ENCODE peak calls at places on chromosomes 6 and 20, in four cellular contexts. One of them, this sample, is unnamed.

GRCh38 chr20:25061103-25061799 is 3.3 kb upstream of the ACSS1 start:
- DNase-seq in right cardiac atrium: no peak
- DNase-seq in NT2/D1: no peak
- DNase-seq in adrenal gland: no peak
- DNase-seq in this sample: no peak

GRCh38 chr20:63246490-63247284 is 7.6 kb downstream of the NKAIN4 start:
- DNase-seq in NT2/D1: no peak
- DNase-seq in right cardiac atrium: no peak
- DNase-seq in adrenal gland: no peak
- DNase-seq in this sample: no peak

GRCh38 chr6:42045538-42046460 is 4.5 kb upstream of the TAF8 start:
- DNase-seq in NT2/D1: peak
- DNase-seq in adrenal gland: peak
- DNase-seq in right cardiac atrium: peak
- DNase-seq in this sample: no peak

GRCh38 chr20:10357061-10357708 is 76.8 kb downstream of the MKKS start:
- DNase-seq in NT2/D1: no peak
- DNase-seq in adrenal gland: no peak
- DNase-seq in right cardiac atrium: no peak
- DNase-seq in this sample: no peak

GRCh38 chr6:146913842-146914562 is 290.2 kb upstream of the STXBP5 start:
- DNase-seq in adrenal gland: peak
- DNase-seq in NT2/D1: peak
- DNase-seq in right cardiac atrium: peak
- DNase-seq in this sample: no peak

GRCh38 chr20:5715068-5715841 is 34.9 kb upstream of the SHLD1 start:
- DNase-seq in adrenal gland: no peak
- DNase-seq in right cardiac atrium: no peak
- DNase-seq in NT2/D1: no peak
- DNase-seq in this sample: no peak

GRCh38 chr6:11139051-11139960 is 27.8 kb upstream of the ERVFRD-1 start:
- DNase-seq in right cardiac atrium: no peak
- DNase-seq in NT2/D1: no peak
- DNase-seq in adrenal gland: no peak
- DNase-seq in this sample: no peak

GRCh38 chr6:151850479-151850878 is 43.0 kb downstream of the ESR1 start:
- DNase-seq in adrenal gland: no peak
- DNase-seq in right cardiac atrium: no peak
- DNase-seq in NT2/D1: no peak
- DNase-seq in this sample: no peak

GRCh38 chr6:89793586-89793985 is 26.0 kb downstream of the MDN1 start:
- DNase-seq in adrenal gland: no peak
- DNase-seq in right cardiac atrium: peak
- DNase-seq in NT2/D1: no peak
- DNase-seq in this sample: no peak

GRCh38 chr6:132115714-132116366 is 164.7 kb upstream of the CCN2 start:
- DNase-seq in NT2/D1: no peak
- DNase-seq in adrenal gland: no peak
- DNase-seq in right cardiac atrium: no peak
- DNase-seq in this sample: no peak
- H3K4me3 ChIP-seq in NT2/D1: no peak
- H3K4me3 ChIP-seq in adrenal gland: no peak
- H3K4me3 ChIP-seq in right cardiac atrium: peak
- H3K4me3 ChIP-seq in this sample: no peak

GRCh38 chr6:117395164-117395563 is 30.6 kb downstream of the ROS1 start:
- DNase-seq in right cardiac atrium: no peak
- DNase-seq in NT2/D1: no peak
- DNase-seq in adrenal gland: no peak
- DNase-seq in this sample: no peak

GRCh38 chr6:117387454-117387974 is 38.2 kb downstream of the ROS1 start:
- DNase-seq in right cardiac atrium: no peak
- DNase-seq in adrenal gland: no peak
- DNase-seq in NT2/D1: no peak
- DNase-seq in this sample: no peak

GRCh38 chr6:117384659-117385058 is 41.1 kb downstream of the ROS1 start:
- DNase-seq in NT2/D1: no peak
- DNase-seq in adrenal gland: no peak
- DNase-seq in right cardiac atrium: no peak
- DNase-seq in this sample: no peak

GRCh38 chr6:117391874-117392583 is 33.7 kb downstream of the ROS1 start:
- DNase-seq in NT2/D1: no peak
- DNase-seq in adrenal gland: no peak
- DNase-seq in right cardiac atrium: no peak
- DNase-seq in this sample: no peak

GRCh38 chr6:117389227-117390057 is 36.3 kb downstream of the ROS1 start:
- DNase-seq in adrenal gland: no peak
- DNase-seq in right cardiac atrium: no peak
- DNase-seq in NT2/D1: no peak
- DNase-seq in this sample: no peak
- H3K4me3 ChIP-seq in adrenal gland: no peak
- H3K4me3 ChIP-seq in right cardiac atrium: no peak
- H3K4me3 ChIP-seq in NT2/D1: no peak
- H3K4me3 ChIP-seq in this sample: no peak

GRCh38 chr6:138528137-138528536 is 28.8 kb upstream of the NHSL1 start:
- DNase-seq in NT2/D1: no peak
- DNase-seq in right cardiac atrium: no peak
- DNase-seq in adrenal gland: no peak
- DNase-seq in this sample: no peak
- H3K4me3 ChIP-seq in NT2/D1: no peak
- H3K4me3 ChIP-seq in right cardiac atrium: no peak
- H3K4me3 ChIP-seq in adrenal gland: no peak
- H3K4me3 ChIP-seq in this sample: no peak

GRCh38 chr6:103870970-103871369 is 988.7 kb downstream of the HACE1 start:
- DNase-seq in NT2/D1: no peak
- DNase-seq in adrenal gland: no peak
- DNase-seq in right cardiac atrium: no peak
- DNase-seq in this sample: no peak
- H3K4me3 ChIP-seq in NT2/D1: no peak
- H3K4me3 ChIP-seq in adrenal gland: no peak
- H3K4me3 ChIP-seq in right cardiac atrium: no peak
- H3K4me3 ChIP-seq in this sample: no peak

DNA sequence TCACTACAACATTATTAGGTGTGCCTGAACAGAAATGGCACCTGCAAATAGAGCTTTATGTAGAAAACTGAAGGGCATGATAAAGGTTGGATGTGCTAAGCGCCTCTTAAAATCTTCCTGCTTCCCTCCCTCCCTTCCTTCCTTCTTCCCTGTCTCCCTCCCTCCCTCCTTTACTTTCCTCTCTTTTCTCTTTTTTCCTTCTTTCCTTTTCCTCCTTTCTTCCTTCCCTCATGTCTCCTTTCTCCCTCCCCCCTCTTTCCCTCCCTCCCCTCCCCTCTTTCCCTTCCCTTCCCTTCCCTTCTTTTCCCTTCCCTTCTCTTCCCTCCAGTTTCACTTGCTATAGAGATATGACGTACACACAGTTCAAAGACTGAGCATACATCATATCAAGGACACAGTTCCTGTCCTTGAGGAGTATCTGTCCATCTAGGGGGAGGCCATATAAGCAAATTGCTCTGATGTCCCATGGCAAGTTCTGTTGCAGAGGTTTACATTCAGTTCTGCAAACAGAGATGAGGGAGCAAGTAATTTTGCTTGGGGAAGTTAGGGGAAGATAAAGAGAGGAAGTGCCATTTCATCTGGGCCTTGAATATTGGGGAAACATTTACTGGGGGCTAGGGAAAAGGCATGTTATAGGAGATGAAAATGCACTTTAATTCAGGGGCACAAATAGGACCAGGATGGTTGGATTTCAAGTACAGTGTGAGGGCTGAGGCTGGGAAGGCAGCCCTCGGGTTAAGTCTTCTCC is 79.0 kb upstream of the EEF1E1 start:
- DNase-seq in right cardiac atrium: no peak
- DNase-seq in adrenal gland: no peak
- DNase-seq in NT2/D1: no peak
- DNase-seq in this sample: no peak
- H3K4me3 ChIP-seq in right cardiac atrium: no peak
- H3K4me3 ChIP-seq in adrenal gland: no peak
- H3K4me3 ChIP-seq in NT2/D1: no peak
- H3K4me3 ChIP-seq in this sample: no peak

This sample was measured in GM12864.